ENCODE peak calls at places on chromosomes 11 and 22, in five cellular contexts. One of them, this sample, is unnamed.

GRCh38 chr11:99739464-99740089 is 718.8 kb downstream of the CNTN5 start:
- DNase-seq in EH: no peak
- DNase-seq in brain microvascular endothelial cell: peak
- DNase-seq in IMR-90: peak
- DNase-seq in globus pallidus: peak
- DNase-seq in this sample: peak

GRCh38 chr11:6547177-6547576 is 50.1 kb downstream of the DNHD1 start:
- DNase-seq in EH: no peak
- DNase-seq in IMR-90: no peak
- DNase-seq in globus pallidus: no peak
- DNase-seq in brain microvascular endothelial cell: no peak
- DNase-seq in this sample: no peak

GRCh38 chr11:110598725-110599124 is 113.5 kb downstream of the ARHGAP20 start:
- DNase-seq in EH: no peak
- DNase-seq in brain microvascular endothelial cell: no peak
- DNase-seq in IMR-90: no peak
- DNase-seq in globus pallidus: no peak
- DNase-seq in this sample: no peak

GRCh38 chr11:4636136-4636535 is 1.1 kb upstream of the OR51D1 start:
- DNase-seq in brain microvascular endothelial cell: no peak
- DNase-seq in EH: no peak
- DNase-seq in IMR-90: no peak
- DNase-seq in globus pallidus: no peak
- DNase-seq in this sample: no peak

GRCh38 chr11:34565417-34566208 is 52.0 kb upstream of the ELF5 start:
- DNase-seq in EH: peak
- DNase-seq in IMR-90: no peak
- DNase-seq in brain microvascular endothelial cell: no peak
- DNase-seq in globus pallidus: no peak
- DNase-seq in this sample: peak

GRCh38 chr22:31692186-31692886 is 30.3 kb upstream of the PISD start:
- DNase-seq in globus pallidus: no peak
- DNase-seq in EH: peak
- DNase-seq in IMR-90: peak
- DNase-seq in brain microvascular endothelial cell: peak
- DNase-seq in this sample: no peak

GRCh38 chr11:22634897-22635629 is 9.4 kb upstream of the FANCF start:
- DNase-seq in brain microvascular endothelial cell: peak
- DNase-seq in IMR-90: peak
- DNase-seq in globus pallidus: no peak
- DNase-seq in EH: peak
- DNase-seq in this sample: no peak

GRCh38 chr22:39457546-39458442 is 982 bp downstream of the MGAT3 start:
- DNase-seq in globus pallidus: no peak
- DNase-seq in brain microvascular endothelial cell: no peak
- DNase-seq in EH: no peak
- DNase-seq in IMR-90: no peak
- DNase-seq in this sample: no peak

GRCh38 chr22:38317995-38318715 is 922 bp upstream of the CSNK1E start:
- DNase-seq in globus pallidus: no peak
- DNase-seq in IMR-90: peak
- DNase-seq in brain microvascular endothelial cell: peak
- DNase-seq in EH: peak
- DNase-seq in this sample: peak

GRCh38 chr11:104094576-104094975 is 58.1 kb downstream of the DDI1 start:
- DNase-seq in EH: no peak
- DNase-seq in brain microvascular endothelial cell: no peak
- DNase-seq in globus pallidus: no peak
- DNase-seq in IMR-90: peak
- DNase-seq in this sample: no peak

GRCh38 chr11:133833101-133833898 is 12.0 kb downstream of the SPATA19 start:
- DNase-seq in globus pallidus: no peak
- DNase-seq in IMR-90: no peak
- DNase-seq in EH: no peak
- DNase-seq in brain microvascular endothelial cell: no peak
- DNase-seq in this sample: no peak

GRCh38 chr22:33361581-33361980 is 303.4 kb upstream of the SYN3 start:
- DNase-seq in brain microvascular endothelial cell: peak
- DNase-seq in globus pallidus: no peak
- DNase-seq in IMR-90: peak
- DNase-seq in EH: peak
- DNase-seq in this sample: peak

This sample was measured in ACHN.